ENCODE peak calls at places on chromosomes 6 and 20, in five cellular contexts. T is mesendoderm, F is mesenchymal stem cell, G is IMR-90, R is neuronal stem cell. V is an unnamed sample.

GRCh38 chr20:38255389-38255788 is 5.1 kb downstream of the KIAA1755 start:
- DNase-seq in T (no peak), F (no peak), G (peak), R (no peak), V (no peak)

GRCh38 chr20:21504323-21504722 is 9.5 kb downstream of the NKX2-2 start:
- DNase-seq in T (no peak), F (no peak), G (no peak), R (no peak), V (no peak)

GRCh38 chr6:56324396-56324795 is 77.0 kb upstream of the COL21A1 start:
- DNase-seq in T (no peak), F (no peak), G (no peak), R (no peak), V (no peak)

GRCh38 chr20:1870792-1871550 is 24.2 kb upstream of the SIRPA start:
- DNase-seq in T (no peak), F (no peak), G (peak), R (no peak), V (no peak)

GRCh38 chr6:106159531-106159940 is 73.4 kb downstream of the PRDM1 start:
- DNase-seq in T (no peak), F (peak), G (peak), R (no peak), V (no peak)

GRCh38 chr6:13445005-13445743 is 42.2 kb downstream of the GFOD1 start:
- DNase-seq in T (no peak), F (no peak), G (peak), R (no peak), V (no peak)

GRCh38 chr20:43691928-43692524 is 25.1 kb downstream of the MYBL2 start:
- DNase-seq in T (peak), F (peak), G (peak), R (peak), V (peak)

GRCh38 chr6:128350416-128351254 is 169.8 kb downstream of the PTPRK start:
- DNase-seq in T (no peak), F (peak), G (peak), R (no peak), V (no peak)

GRCh38 chr6:21393426-21394165 is 200.0 kb upstream of the SOX4 start:
- DNase-seq in T (peak), F (no peak), G (no peak), R (no peak), V (no peak)

GRCh38 chr20:49534314-49534713 is 33.6 kb downstream of the PTGIS start:
- DNase-seq in T (peak), F (peak), G (peak), R (peak), V (no peak)

GRCh38 chr20:46312075-46312944 is 4.0 kb upstream of the CDH22 start:
- DNase-seq in T (peak), F (no peak), G (no peak), R (peak), V (peak)

GRCh38 chr6:78810146-78810545 is 57.2 kb upstream of the IRAK1BP1 start:
- DNase-seq in T (peak), F (peak), G (peak), R (peak), V (no peak)

GRCh38 chr20:47231382-47232042 is 125.0 kb downstream of the ZMYND8 start:
- DNase-seq in T (no peak), F (no peak), G (peak), R (no peak), V (no peak)

GRCh38 chr20:48437146-48437545 is 390.7 kb downstream of the PREX1 start:
- DNase-seq in T (no peak), F (no peak), G (no peak), R (no peak), V (no peak)

GRCh38 chr6:82410151-82410621 is 46.6 kb downstream of the TPBG start:
- DNase-seq in T (no peak), F (peak), G (peak), R (no peak), V (no peak)

GRCh38 chr6:12022903-12023522 is 10.9 kb downstream of the HIVEP1 start:
- DNase-seq in T (no peak), F (peak), G (no peak), R (no peak), V (no peak)

GRCh38 chr6:148435386-148435785 is 92.7 kb downstream of the SASH1 start:
- DNase-seq in T (no peak), F (peak), G (peak), R (no peak), V (no peak)

GRCh38 chr20:46959081-46959692 is 64.5 kb downstream of the EYA2 start:
- DNase-seq in T (no peak), F (peak), G (peak), R (no peak), V (no peak)

GRCh38 chr6:41599015-41599835 is 39.0 kb upstream of the MDFI start:
- DNase-seq in T (no peak), F (no peak), G (no peak), R (no peak), V (no peak)

GRCh38 chr20:24783631-24784492 is 165.2 kb upstream of the CST7 start:
- DNase-seq in T (peak), F (no peak), G (no peak), R (no peak), V (peak)

GRCh38 chr6:34053721-34054120 is 92.2 kb downstream of the GRM4 start:
- DNase-seq in T (peak), F (no peak), G (no peak), R (no peak), V (no peak)

GRCh38 chr6:150694889-150695288 is 95.2 kb downstream of the PLEKHG1 start:
- DNase-seq in T (no peak), F (no peak), G (no peak), R (no peak), V (no peak)

GRCh38 chr20:35020108-35021031 is 64.7 kb downstream of the MYH7B start:
- DNase-seq in T (no peak), F (no peak), G (no peak), R (no peak), V (no peak)

GRCh38 chr20:37417146-37417856 is 71.4 kb downstream of the SRC start:
- DNase-seq in T (no peak), F (no peak), G (no peak), R (no peak), V (no peak)

GRCh38 chr6:119830494-119831295 is 481.1 kb upstream of the MAN1A1 start:
- DNase-seq in T (peak), F (no peak), G (no peak), R (no peak), V (no peak)

GRCh38 chr6:142300758-142301251 is 1.0 kb upstream of the ADGRG6 start:
- DNase-seq in T (peak), F (peak), G (peak), R (peak), V (no peak)

GRCh38 chr6:141677598-141678211 is 455.0 kb upstream of the GJE1 start:
- DNase-seq in T (peak), F (peak), G (peak), R (peak), V (no peak)

GRCh38 chr6:125781307-125781868 is 9.4 kb upstream of the NCOA7 start:
- DNase-seq in T (no peak), F (no peak), G (peak), R (no peak), V (no peak)

GRCh38 chr6:90216081-90216977 is 80.3 kb downstream of the BACH2 start:
- DNase-seq in T (peak), F (peak), G (peak), R (peak), V (no peak)

GRCh38 chr6:162260024-162260423 is 467.5 kb downstream of the PRKN start:
- DNase-seq in T (no peak), F (no peak), G (no peak), R (no peak), V (no peak)

GRCh38 chr6:159691963-159692287 is 1.1 kb downstream of the SOD2 start:
- DNase-seq in T (peak), F (peak), G (no peak), R (no peak), V (no peak)

GRCh38 chr20:63208346-63208924 is 7.5 kb downstream of the YTHDF1 start:
- DNase-seq in T (no peak), F (no peak), G (no peak), R (no peak), V (no peak)
- H3K4ac ChIP-seq in T (no peak), F (no peak), G (no peak), R (no peak), V (no peak)

DNA sequence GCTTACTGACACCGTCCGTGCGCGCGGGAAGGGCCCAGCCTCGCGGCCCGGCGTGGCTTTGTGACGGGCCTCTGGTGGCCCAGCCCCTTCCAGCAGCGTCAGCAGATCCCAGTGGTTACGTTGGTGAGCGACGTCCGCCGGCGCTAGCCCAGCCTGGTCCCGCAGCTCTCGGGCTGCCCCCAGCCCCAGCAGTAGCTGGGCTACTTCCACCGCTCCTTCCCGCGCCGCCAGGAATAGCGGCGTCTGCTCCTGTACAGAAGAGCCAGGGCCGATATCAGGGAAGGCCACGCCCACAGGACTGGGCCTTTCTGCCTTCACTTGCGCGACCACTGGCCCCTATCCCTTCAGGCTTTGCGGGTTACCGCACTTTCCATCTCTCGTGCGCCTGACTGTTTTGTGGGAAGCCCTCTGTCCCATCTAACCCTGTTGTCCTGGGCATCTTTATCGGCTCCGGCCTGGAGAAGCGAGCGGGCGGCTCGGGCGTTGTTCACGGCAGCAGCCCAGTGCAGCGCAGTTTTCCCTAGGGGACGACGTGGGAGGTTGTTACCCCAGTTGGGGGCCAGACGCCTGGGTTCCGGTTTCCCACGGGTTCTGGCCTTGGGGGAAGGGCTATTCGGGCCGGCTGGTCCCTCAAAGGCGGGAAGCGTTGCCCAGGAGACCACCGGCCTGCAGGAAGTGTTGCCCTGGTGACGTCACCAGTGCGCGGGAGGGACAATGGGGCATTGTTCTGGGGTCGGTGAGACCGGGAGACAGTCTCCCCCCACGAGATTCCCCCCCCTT is 3.6 kb upstream of the GPSM3 start:
- DNase-seq in T (peak), F (peak), G (peak), R (peak), V (peak)
- H3K4ac ChIP-seq in T (peak), F (peak), G (peak), R (peak), V (peak)

GRCh38 chr20:10666221-10667076 is 7.3 kb downstream of the JAG1 start:
- DNase-seq in T (no peak), F (no peak), G (no peak), R (no peak), V (no peak)
- H3K4ac ChIP-seq in T (no peak), F (no peak), G (peak), R (no peak), V (no peak)

DNA sequence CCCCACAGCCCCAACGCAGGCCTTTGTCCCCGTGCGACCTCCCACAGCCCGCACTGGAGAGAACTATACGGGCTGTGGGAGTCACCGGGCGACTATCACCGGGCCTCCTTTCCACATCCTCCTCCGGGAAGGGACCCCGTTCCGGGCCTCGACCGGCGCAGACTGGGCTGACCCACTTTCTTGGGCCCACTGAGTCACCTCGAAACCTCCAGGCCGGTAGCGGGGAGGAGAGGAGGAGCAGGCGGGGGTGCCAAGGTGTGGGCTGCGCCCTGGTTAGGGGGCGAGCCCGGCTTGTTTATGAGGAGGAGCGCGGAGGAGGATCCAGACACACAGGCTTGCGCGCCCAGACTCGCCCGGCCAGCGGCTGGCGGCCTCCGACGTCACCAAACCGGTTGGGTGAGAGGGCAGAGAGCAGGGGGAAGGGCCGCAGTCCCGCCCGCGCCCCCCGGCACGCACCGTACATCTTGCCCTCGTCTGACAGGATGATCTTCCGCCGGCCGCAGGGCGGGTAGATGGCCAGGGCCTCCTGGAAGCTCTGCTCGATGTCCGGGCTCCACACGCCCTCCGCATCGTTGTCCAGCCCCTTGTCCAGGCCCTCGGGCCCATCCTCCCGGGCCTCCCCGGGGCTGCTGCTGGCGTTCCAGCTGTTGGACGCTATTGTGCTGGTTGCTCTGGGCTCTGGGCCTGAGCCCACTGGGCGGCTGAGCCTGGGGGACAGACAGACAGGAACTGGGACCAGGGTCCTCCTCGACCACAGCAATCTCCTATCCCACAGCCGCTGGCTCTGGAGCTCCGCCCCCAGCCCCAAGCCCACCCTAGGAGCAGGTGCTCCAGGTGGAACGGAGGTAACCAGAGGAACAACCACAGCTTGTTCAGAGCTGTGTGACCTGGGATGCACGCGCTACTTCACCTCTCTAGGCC is 10.6 kb downstream of the TEAD3 start:
- DNase-seq in T (peak), F (peak), G (no peak), R (no peak), V (no peak)
- H3K4ac ChIP-seq in T (peak), F (peak), G (peak), R (peak), V (peak)

GRCh38 chr6:127343753-127344659 is 597 bp upstream of the ECHDC1 start:
- DNase-seq in T (peak), F (peak), G (peak), R (peak), V (no peak)
- H3K4ac ChIP-seq in T (no peak), F (peak), G (peak), R (no peak), V (no peak)

GRCh38 chr6:14732226-14732844 is 513.5 kb upstream of the JARID2 start:
- DNase-seq in T (no peak), F (no peak), G (no peak), R (no peak), V (no peak)

GRCh38 chr6:14734052-14734415 is 511.8 kb upstream of the JARID2 start:
- DNase-seq in T (no peak), F (no peak), G (no peak), R (no peak), V (no peak)

GRCh38 chr6:14731638-14732037 is 514.2 kb upstream of the JARID2 start:
- DNase-seq in T (no peak), F (no peak), G (no peak), R (no peak), V (no peak)

GRCh38 chr6:14734416-14735340 is 511.2 kb upstream of the JARID2 start:
- DNase-seq in T (no peak), F (peak), G (peak), R (no peak), V (no peak)

DNA sequence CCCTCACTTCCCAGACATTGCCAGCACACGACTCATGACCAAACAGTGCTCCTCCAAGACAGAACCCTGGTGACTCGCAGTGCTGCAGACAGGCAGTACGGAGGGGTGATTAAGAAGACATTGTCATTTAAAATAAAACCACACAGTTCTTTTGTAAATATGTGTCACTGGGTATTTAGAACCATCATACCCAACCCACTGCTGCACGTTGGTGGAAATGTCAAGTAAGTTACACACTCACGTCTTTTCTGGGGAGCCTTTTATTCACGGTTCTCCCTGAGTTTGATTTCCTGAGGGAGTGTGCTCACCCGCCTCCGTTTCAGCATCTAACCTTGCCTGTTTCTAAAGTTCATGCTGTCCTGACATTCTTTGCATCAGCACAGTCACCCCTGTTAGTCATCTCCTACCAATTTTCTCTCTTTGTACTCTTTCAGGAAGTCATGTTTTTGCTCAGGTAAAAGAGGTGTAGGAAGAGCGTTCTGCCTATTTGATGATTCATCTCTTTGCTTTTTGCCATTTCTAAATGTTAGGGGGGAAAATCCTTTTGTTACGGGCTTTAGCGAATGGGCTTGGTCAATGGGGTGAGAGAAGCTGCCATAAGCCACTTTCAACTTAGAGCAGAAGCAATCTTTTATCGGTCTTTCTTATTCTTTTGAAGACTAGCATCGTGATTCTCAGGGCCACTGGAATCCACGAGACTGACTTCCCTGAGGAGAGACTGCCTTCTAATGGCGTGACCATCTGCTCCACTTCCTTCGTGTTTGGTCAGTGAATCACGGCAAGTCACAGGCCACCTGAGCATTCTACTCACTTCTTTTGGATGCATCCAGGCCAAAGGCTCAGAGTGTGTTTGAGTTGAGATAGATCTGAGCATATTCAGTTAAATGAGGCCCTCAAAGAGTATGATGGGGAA is 512.8 kb upstream of the JARID2 start:
- DNase-seq in T (peak), F (peak), G (peak), R (no peak), V (peak)
- H3K4ac ChIP-seq in T (no peak), F (no peak), G (peak), R (no peak), V (no peak)

GRCh38 chr6:43090557-43090952 is 14.4 kb downstream of the PTK7 start:
- DNase-seq in T (peak), F (peak), G (peak), R (no peak), V (no peak)

GRCh38 chr6:43091020-43091419 is 14.9 kb downstream of the PTK7 start:
- DNase-seq in T (no peak), F (no peak), G (no peak), R (no peak), V (no peak)

GRCh38 chr6:43089467-43089866 is 13.4 kb downstream of the PTK7 start:
- DNase-seq in T (peak), F (no peak), G (no peak), R (no peak), V (peak)

GRCh38 chr6:43088654-43089056 is 12.5 kb downstream of the PTK7 start:
- DNase-seq in T (peak), F (no peak), G (peak), R (no peak), V (no peak)

DNA sequence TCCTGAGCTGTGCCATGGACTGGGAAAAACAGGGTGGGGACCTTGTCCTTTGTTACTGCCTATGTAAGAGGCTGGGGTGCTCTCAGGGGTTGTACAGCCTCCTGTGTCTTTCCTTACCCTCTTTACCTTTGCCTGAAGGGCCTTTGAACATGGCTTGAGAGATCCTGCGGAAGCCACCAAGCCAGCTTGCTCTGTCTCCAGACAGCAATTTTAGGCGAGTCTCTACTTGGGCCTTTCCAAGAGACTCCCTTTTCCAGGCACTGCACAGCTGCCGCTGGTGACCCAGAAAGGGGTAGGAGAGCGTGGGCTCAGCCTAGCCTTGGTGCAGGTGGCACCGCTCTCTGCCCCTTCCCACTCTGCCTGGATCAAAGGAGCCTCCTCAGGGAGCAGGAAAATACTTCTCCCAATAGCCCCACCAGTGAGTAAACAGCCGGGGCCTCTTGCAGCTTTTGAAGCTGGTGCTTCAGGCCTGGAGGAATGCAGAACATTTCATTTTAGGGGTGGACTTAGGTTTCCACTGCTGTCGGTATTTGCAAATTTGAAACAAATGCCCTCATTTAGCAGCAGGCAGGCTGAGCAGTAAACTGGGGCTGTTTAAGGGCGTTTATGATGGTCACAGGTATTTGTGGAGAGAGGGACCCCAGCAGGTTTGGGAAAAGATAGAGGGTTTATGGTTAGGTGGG is 13.9 kb downstream of the PTK7 start:
- DNase-seq in T (peak), F (peak), G (peak), R (no peak), V (peak)
- H3K4ac ChIP-seq in T (no peak), F (peak), G (peak), R (no peak), V (peak)

V was measured in H1.